ENCODE peak calls at places on chromosomes 4 and X, in nine cellular contexts. X is WERI-Rb-1, C is prostate gland, K is heart right ventricle, G is left ventricle myocardium inferior, I is left lung, D is vagina, L is sigmoid colon, E is keratinocyte. H is an unnamed sample.

GRCh38 chr4:128303986-128304385 is 16.4 kb upstream of the PGRMC2 start:
- DNase-seq in E (no peak), I (no peak), G (no peak), K (no peak), D (no peak), X (no peak), C (no peak), L (no peak), H (no peak)

GRCh38 chr4:55393461-55394320 is 2.1 kb upstream of the TMEM165 start:
- DNase-seq in K (no peak), I (no peak), X (no peak), G (no peak), L (no peak), C (no peak), D (no peak), E (no peak), H (no peak)

GRCh38 chr4:43525646-43526045 is 633.1 kb downstream of the GRXCR1 start:
- DNase-seq in X (no peak), C (no peak), G (no peak), D (no peak), E (no peak), L (no peak), I (no peak), K (no peak), H (no peak)

GRCh38 chr4:156693557-156693956 is 278.0 kb downstream of the PDGFC start:
- DNase-seq in G (no peak), K (no peak), I (no peak), C (no peak), X (no peak), E (no peak), L (no peak), D (no peak), H (no peak)

GRCh38 chrX:153474718-153475117 is 4.3 kb upstream of the HAUS7 start:
- DNase-seq in G (peak; percentile 71), C (peak; percentile 23), K (peak; percentile 66), D (no peak), E (no peak), I (peak; percentile 68), L (peak; percentile 87), X (no peak), H (peak; percentile 80)

GRCh38 chr4:4554234-4554633 is 12.4 kb upstream of the STX18 start:
- DNase-seq in E (no peak), C (no peak), I (no peak), G (no peak), K (no peak), D (peak; percentile 2), X (no peak), L (no peak), H (no peak)

GRCh38 chr4:158644755-158645154 is 26.9 kb downstream of the C4orf46 start:
- DNase-seq in K (no peak), L (no peak), G (no peak), C (no peak), X (no peak), E (no peak), D (no peak), I (no peak), H (no peak)

GRCh38 chr4:1512738-1513660 is 106.8 kb upstream of the NKX1-1 start:
- DNase-seq in E (no peak), D (no peak), I (no peak), X (peak; percentile 71), K (no peak), C (peak; percentile 25), L (no peak), G (peak; percentile 30), H (peak; percentile 77)

GRCh38 chr4:171875291-171875690 is 62.1 kb downstream of the GALNTL6 start:
- DNase-seq in X (no peak), I (no peak), E (no peak), L (no peak), C (no peak), K (no peak), G (no peak), D (no peak), H (no peak)

GRCh38 chrX:153687121-153688039 is at the start of gene SLC6A8:
- DNase-seq in K (peak; percentile 73), X (peak; percentile 91), G (peak; percentile 78), D (no peak), I (peak; percentile 67), C (peak; percentile 65), L (peak; percentile 91), E (no peak), H (peak; percentile 80)

GRCh38 chr4:108774809-108775530 is 12.1 kb upstream of the ETNPPL start:
- DNase-seq in L (no peak), X (no peak), I (peak; percentile 39), G (peak; percentile 64), C (peak; percentile 72), K (peak; percentile 57), E (no peak), D (no peak), H (peak; percentile 75)

GRCh38 chr4:177229331-177229730 is 80.3 kb upstream of the NEIL3 start:
- DNase-seq in I (no peak), G (no peak), X (no peak), E (no peak), L (no peak), D (no peak), K (no peak), C (no peak), H (no peak)

GRCh38 chr4:41024556-41025491 is 189.5 kb downstream of the APBB2 start:
- DNase-seq in E (no peak), K (no peak), I (no peak), C (no peak), X (peak; percentile 85), G (no peak), L (no peak), D (no peak), H (no peak)

GRCh38 chr4:11424000-11424399 is 4.7 kb downstream of the HS3ST1 start:
- DNase-seq in I (no peak), D (no peak), C (peak; percentile 58), E (peak; percentile 35), X (peak; percentile 65), L (no peak), K (peak; percentile 29), G (no peak), H (no peak)

GRCh38 chrX:64975491-64975890 is 759 bp downstream of the ZC4H2 start:
- DNase-seq in I (peak; percentile 34), K (peak; percentile 3), X (peak; percentile 25), L (peak; percentile 64), D (no peak), E (no peak), G (peak; percentile 13), C (peak; percentile 5), H (peak; percentile 56)

GRCh38 chrX:45986971-45987370 is 558.2 kb downstream of the ZNF674 start:
- DNase-seq in X (no peak), G (no peak), E (no peak), C (no peak), D (no peak), K (no peak), L (no peak), I (no peak), H (no peak)

GRCh38 chr4:188959424-188959823 is 820.2 kb downstream of the TRIML1 start:
- DNase-seq in X (no peak), I (no peak), K (no peak), C (no peak), D (no peak), G (no peak), L (no peak), E (no peak), H (no peak)

GRCh38 chr4:88244821-88245579 is 39.4 kb downstream of the PPM1K start:
- DNase-seq in L (no peak), G (no peak), X (no peak), C (no peak), I (no peak), E (no peak), K (no peak), D (no peak), H (no peak)

GRCh38 chr4:6824071-6824470 is 41.5 kb downstream of the KIAA0232 start:
- DNase-seq in E (no peak), C (no peak), K (no peak), G (no peak), L (no peak), X (no peak), I (no peak), D (no peak), H (no peak)

GRCh38 chr4:138789796-138790195 is 225.8 kb upstream of the NOCT start:
- DNase-seq in D (no peak), K (no peak), G (no peak), C (no peak), I (no peak), E (no peak), L (no peak), X (no peak), H (no peak)

DNA sequence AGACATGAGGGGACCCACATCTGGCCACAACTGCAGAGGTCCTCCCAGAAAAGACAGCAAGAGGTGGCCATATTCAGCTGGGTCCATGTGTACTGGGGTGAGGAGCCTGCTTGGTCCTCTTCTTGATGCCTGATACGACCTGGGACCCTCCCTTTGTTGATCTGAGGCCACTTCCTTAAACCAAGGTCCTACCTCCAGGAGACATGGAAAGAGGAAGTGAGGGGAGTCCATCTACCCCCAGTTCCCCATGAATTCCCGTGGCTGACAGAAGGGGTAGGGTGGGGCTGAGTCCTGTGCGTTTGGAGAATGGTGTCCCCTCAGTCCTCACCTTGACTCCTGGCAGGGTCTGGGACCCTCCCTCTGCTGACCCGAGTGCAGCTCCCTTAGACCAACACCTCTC is 2.1 kb downstream of the MAGEA10 start:
- DNase-seq in C (no peak), G (no peak), D (no peak), I (no peak), X (no peak), E (no peak), L (no peak), K (no peak), H (no peak)
- H3K9me3 ChIP-seq in C (no peaks in the 10 kb centered on the region), G (no peaks in the 10 kb centered on the region), D (no peaks in the 10 kb centered on the region), I (no peaks in the 10 kb centered on the region), X (no peaks in the 10 kb centered on the region), E (no peaks in the 10 kb centered on the region), L (no peaks in the 10 kb centered on the region), K (no peaks in the 10 kb centered on the region), H (no peaks in the 10 kb centered on the region)

GRCh38 chrX:41332988-41333743 is 796 bp upstream of the DDX3X start:
- DNase-seq in I (peak; percentile 91), L (peak; percentile 95), X (peak; percentile 95), E (no peak), D (peak; percentile 93), K (peak; percentile 84), G (peak; percentile 79), C (peak; percentile 73), H (peak; percentile 93)
- TF ChIP-seq CTCF in I (no peak), L (no peak), X (no peak), E (no peak), D (no peak), K (no peak), G (no peak), C (no peak), H (no peak)

GRCh38 chr4:169244210-169244609 is 26.5 kb downstream of the SH3RF1 start:
- DNase-seq in K (no peak), L (no peak), G (no peak), I (no peak), D (no peak), E (no peak), X (no peak), C (no peak), H (no peak)
- H3K27ac ChIP-seq in K (no peak overlapping the region), L (no peak overlapping the region), G (no peak overlapping the region), I (peak overlapping the region; percentile 28), D (no peak overlapping the region), E (peak overlapping the region; percentile 38), X (no peak overlapping the region), C (no peak overlapping the region), H (no peak overlapping the region)

DNA sequence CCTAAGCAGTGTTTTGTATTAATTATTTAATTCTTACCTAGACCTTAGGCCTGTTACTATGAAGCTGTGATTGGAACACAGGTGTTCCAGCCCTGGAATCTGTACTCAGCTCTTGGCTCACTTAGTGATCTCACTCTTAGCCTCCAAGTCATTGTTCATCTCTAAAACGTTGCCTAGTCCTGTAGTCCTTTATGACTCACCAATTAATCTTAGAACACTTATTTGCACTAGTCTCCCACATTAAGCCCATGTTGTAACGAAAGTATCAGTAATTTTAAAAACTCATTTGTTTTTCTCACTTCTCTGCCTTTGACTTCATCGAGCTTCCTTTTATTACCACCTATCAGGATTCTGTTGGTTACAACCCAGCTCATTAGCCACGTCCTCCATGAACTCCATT is 1224.7 kb upstream of the TENM3 start:
- DNase-seq in G (no peak), K (no peak), X (no peak), C (no peak), L (no peak), I (no peak), D (no peak), E (no peak), H (no peak)
- H3K9me3 ChIP-seq in G (peaks cover 23% of the 10 kb centered on the region), K (peaks cover 2% of the 10 kb centered on the region), X (no peaks in the 10 kb centered on the region), C (no peaks in the 10 kb centered on the region), L (no peaks in the 10 kb centered on the region), I (peaks cover 13% of the 10 kb centered on the region), D (no peaks in the 10 kb centered on the region), E (no peaks in the 10 kb centered on the region), H (no peaks in the 10 kb centered on the region)

H was measured in upper lobe of right lung.